ENCODE peak calls at places on chromosome 22, in five cellular contexts. One of them, this sample, is unnamed. For H3K27me3, the result is how much of the 10 kb centered on the place peaks cover.

GRCh38 chr22:24086310-24086709 is 75.2 kb downstream of the CABIN1 start:
- DNase-seq in hepatocyte: no peak
- DNase-seq in heart left ventricle: no peak
- DNase-seq in tibial nerve: no peak
- DNase-seq in endothelial cell of umbilical vein: no peak
- DNase-seq in this sample: no peak

GRCh38 chr22:40567626-40568328 is 68.7 kb downstream of the MRTFA start:
- DNase-seq in tibial nerve: no peak
- DNase-seq in hepatocyte: no peak
- DNase-seq in endothelial cell of umbilical vein: no peak
- DNase-seq in heart left ventricle: no peak
- DNase-seq in this sample: no peak

GRCh38 chr22:28172948-28173360 is 253.9 kb upstream of the PITPNB start:
- DNase-seq in endothelial cell of umbilical vein: peak
- DNase-seq in hepatocyte: peak
- DNase-seq in heart left ventricle: no peak
- DNase-seq in tibial nerve: no peak
- DNase-seq in this sample: no peak

GRCh38 chr22:44691796-44692661 is 10.0 kb upstream of the PRR5 start:
- DNase-seq in heart left ventricle: no peak
- DNase-seq in hepatocyte: no peak
- DNase-seq in endothelial cell of umbilical vein: no peak
- DNase-seq in tibial nerve: no peak
- DNase-seq in this sample: no peak

GRCh38 chr22:33658775-33659174 is 261.5 kb downstream of the LARGE1 start:
- DNase-seq in heart left ventricle: peak
- DNase-seq in hepatocyte: peak
- DNase-seq in endothelial cell of umbilical vein: no peak
- DNase-seq in tibial nerve: no peak
- DNase-seq in this sample: peak

GRCh38 chr22:41848468-41848867 is 15.6 kb downstream of the SREBF2 start:
- DNase-seq in hepatocyte: peak
- DNase-seq in endothelial cell of umbilical vein: no peak
- DNase-seq in tibial nerve: peak
- DNase-seq in heart left ventricle: peak
- DNase-seq in this sample: no peak

GRCh38 chr22:38451404-38451803 is 3.6 kb downstream of the KCNJ4 start:
- DNase-seq in endothelial cell of umbilical vein: no peak
- DNase-seq in heart left ventricle: no peak
- DNase-seq in hepatocyte: no peak
- DNase-seq in tibial nerve: no peak
- DNase-seq in this sample: no peak

GRCh38 chr22:23820748-23821211 is 18.0 kb downstream of the DERL3 start:
- DNase-seq in tibial nerve: no peak
- DNase-seq in endothelial cell of umbilical vein: no peak
- DNase-seq in heart left ventricle: no peak
- DNase-seq in hepatocyte: no peak
- DNase-seq in this sample: no peak

GRCh38 chr22:36871669-36872081 is 10.9 kb downstream of the NCF4 start:
- DNase-seq in heart left ventricle: no peak
- DNase-seq in tibial nerve: no peak
- DNase-seq in endothelial cell of umbilical vein: no peak
- DNase-seq in hepatocyte: peak
- DNase-seq in this sample: no peak

GRCh38 chr22:25081409-25081824 is 118.2 kb upstream of the CRYBB3 start:
- DNase-seq in heart left ventricle: no peak
- DNase-seq in endothelial cell of umbilical vein: peak
- DNase-seq in hepatocyte: peak
- DNase-seq in tibial nerve: no peak
- DNase-seq in this sample: no peak

GRCh38 chr22:42365337-42365865 is 66.8 kb downstream of the NFAM1 start:
- DNase-seq in endothelial cell of umbilical vein: no peak
- DNase-seq in hepatocyte: peak
- DNase-seq in heart left ventricle: no peak
- DNase-seq in tibial nerve: no peak
- DNase-seq in this sample: no peak

GRCh38 chr22:37496651-37497599 is 10.7 kb upstream of the MFNG start:
- DNase-seq in heart left ventricle: no peak
- DNase-seq in hepatocyte: no peak
- DNase-seq in tibial nerve: no peak
- DNase-seq in endothelial cell of umbilical vein: peak
- DNase-seq in this sample: peak

GRCh38 chr22:43750751-43751150 is 61.4 kb downstream of the EFCAB6 start:
- DNase-seq in endothelial cell of umbilical vein: no peak
- DNase-seq in tibial nerve: no peak
- DNase-seq in hepatocyte: no peak
- DNase-seq in heart left ventricle: no peak
- DNase-seq in this sample: no peak

GRCh38 chr22:29041408-29041807 is 20.2 kb downstream of the C22orf31 start:
- DNase-seq in endothelial cell of umbilical vein: peak
- DNase-seq in heart left ventricle: no peak
- DNase-seq in tibial nerve: no peak
- DNase-seq in hepatocyte: no peak
- DNase-seq in this sample: peak

GRCh38 chr22:29128891-29129643 is 56.2 kb downstream of the KREMEN1 start:
- DNase-seq in tibial nerve: no peak
- DNase-seq in endothelial cell of umbilical vein: no peak
- DNase-seq in heart left ventricle: no peak
- DNase-seq in hepatocyte: no peak
- DNase-seq in this sample: no peak

GRCh38 chr22:24503137-24503850 is 8.2 kb downstream of the UPB1 start:
- DNase-seq in tibial nerve: no peak
- DNase-seq in hepatocyte: peak
- DNase-seq in heart left ventricle: peak
- DNase-seq in endothelial cell of umbilical vein: peak
- DNase-seq in this sample: peak

GRCh38 chr22:40247976-40248375 is 70.3 kb downstream of the TNRC6B start:
- DNase-seq in endothelial cell of umbilical vein: no peak
- DNase-seq in hepatocyte: no peak
- DNase-seq in tibial nerve: no peak
- DNase-seq in heart left ventricle: no peak
- DNase-seq in this sample: no peak

GRCh38 chr22:40721266-40721665 is 42.0 kb downstream of the MCHR1 start:
- DNase-seq in hepatocyte: peak
- DNase-seq in tibial nerve: no peak
- DNase-seq in heart left ventricle: no peak
- DNase-seq in endothelial cell of umbilical vein: no peak
- DNase-seq in this sample: no peak

GRCh38 chr22:50329236-50329635 is 2.4 kb upstream of the DENND6B start:
- DNase-seq in heart left ventricle: peak
- DNase-seq in hepatocyte: no peak
- DNase-seq in endothelial cell of umbilical vein: no peak
- DNase-seq in tibial nerve: no peak
- DNase-seq in this sample: peak

GRCh38 chr22:40441761-40442364 is 71.5 kb downstream of the SGSM3 start:
- DNase-seq in heart left ventricle: no peak
- DNase-seq in tibial nerve: no peak
- DNase-seq in endothelial cell of umbilical vein: no peak
- DNase-seq in hepatocyte: no peak
- DNase-seq in this sample: peak

GRCh38 chr22:49601614-49602321 is 225.9 kb downstream of the BRD1 start:
- DNase-seq in hepatocyte: no peak
- DNase-seq in tibial nerve: no peak
- DNase-seq in endothelial cell of umbilical vein: no peak
- DNase-seq in heart left ventricle: no peak
- DNase-seq in this sample: no peak

GRCh38 chr22:42281284-42281683 is 10.8 kb upstream of the TCF20 start:
- DNase-seq in endothelial cell of umbilical vein: no peak
- DNase-seq in heart left ventricle: no peak
- DNase-seq in hepatocyte: no peak
- DNase-seq in tibial nerve: no peak
- DNase-seq in this sample: no peak

GRCh38 chr22:24247564-24248344 is 2.9 kb upstream of the GGT5 start:
- DNase-seq in hepatocyte: peak
- DNase-seq in heart left ventricle: peak
- DNase-seq in tibial nerve: peak
- DNase-seq in endothelial cell of umbilical vein: peak
- DNase-seq in this sample: peak

GRCh38 chr22:39839917-39840510 is 53.5 kb downstream of the ENTHD1 start:
- DNase-seq in tibial nerve: no peak
- DNase-seq in hepatocyte: no peak
- DNase-seq in heart left ventricle: no peak
- DNase-seq in endothelial cell of umbilical vein: no peak
- DNase-seq in this sample: no peak

GRCh38 chr22:39383841-39384625 is 15.5 kb upstream of the TAB1 start:
- DNase-seq in tibial nerve: no peak
- DNase-seq in endothelial cell of umbilical vein: no peak
- DNase-seq in hepatocyte: no peak
- DNase-seq in heart left ventricle: no peak
- DNase-seq in this sample: no peak

GRCh38 chr22:29481265-29482000 is 1.4 kb downstream of the NEFH start:
- DNase-seq in hepatocyte: peak
- DNase-seq in heart left ventricle: no peak
- DNase-seq in tibial nerve: no peak
- DNase-seq in endothelial cell of umbilical vein: no peak
- DNase-seq in this sample: peak

GRCh38 chr22:23696326-23696851 is 5.6 kb downstream of the RGL4 start:
- DNase-seq in hepatocyte: no peak
- DNase-seq in endothelial cell of umbilical vein: no peak
- DNase-seq in tibial nerve: no peak
- DNase-seq in heart left ventricle: no peak
- DNase-seq in this sample: no peak

GRCh38 chr22:24471570-24471969 is 23.6 kb upstream of the UPB1 start:
- DNase-seq in heart left ventricle: peak
- DNase-seq in hepatocyte: no peak
- DNase-seq in tibial nerve: peak
- DNase-seq in endothelial cell of umbilical vein: peak
- DNase-seq in this sample: peak

GRCh38 chr22:38141574-38141973 is 31.1 kb upstream of the BAIAP2L2 start:
- DNase-seq in heart left ventricle: no peak
- DNase-seq in endothelial cell of umbilical vein: no peak
- DNase-seq in tibial nerve: no peak
- DNase-seq in hepatocyte: no peak
- DNase-seq in this sample: no peak

GRCh38 chr22:46593211-46593676 is 26.9 kb upstream of the GRAMD4 start:
- DNase-seq in hepatocyte: no peak
- DNase-seq in heart left ventricle: no peak
- DNase-seq in tibial nerve: no peak
- DNase-seq in endothelial cell of umbilical vein: no peak
- DNase-seq in this sample: no peak
- H3K27ac ChIP-seq in hepatocyte: no peak
- H3K27ac ChIP-seq in heart left ventricle: peak
- H3K27ac ChIP-seq in tibial nerve: peak
- H3K27ac ChIP-seq in endothelial cell of umbilical vein: no peak
- H3K27ac ChIP-seq in this sample: no peak

GRCh38 chr22:20137113-20137512 is 5.5 kb downstream of the ZDHHC8 start:
- DNase-seq in heart left ventricle: no peak
- DNase-seq in tibial nerve: no peak
- DNase-seq in endothelial cell of umbilical vein: no peak
- DNase-seq in hepatocyte: no peak
- DNase-seq in this sample: no peak

GRCh38 chr22:20138868-20139267 is 7.3 kb downstream of the ZDHHC8 start:
- DNase-seq in heart left ventricle: no peak
- DNase-seq in tibial nerve: no peak
- DNase-seq in hepatocyte: no peak
- DNase-seq in endothelial cell of umbilical vein: no peak
- DNase-seq in this sample: no peak

GRCh38 chr22:20139391-20140106 is 7.9 kb downstream of the ZDHHC8 start:
- DNase-seq in endothelial cell of umbilical vein: no peak
- DNase-seq in tibial nerve: no peak
- DNase-seq in heart left ventricle: no peak
- DNase-seq in hepatocyte: no peak
- DNase-seq in this sample: no peak

GRCh38 chr22:20137671-20138416 is 6.2 kb downstream of the ZDHHC8 start:
- DNase-seq in tibial nerve: no peak
- DNase-seq in hepatocyte: no peak
- DNase-seq in endothelial cell of umbilical vein: no peak
- DNase-seq in heart left ventricle: peak
- DNase-seq in this sample: peak

DNA sequence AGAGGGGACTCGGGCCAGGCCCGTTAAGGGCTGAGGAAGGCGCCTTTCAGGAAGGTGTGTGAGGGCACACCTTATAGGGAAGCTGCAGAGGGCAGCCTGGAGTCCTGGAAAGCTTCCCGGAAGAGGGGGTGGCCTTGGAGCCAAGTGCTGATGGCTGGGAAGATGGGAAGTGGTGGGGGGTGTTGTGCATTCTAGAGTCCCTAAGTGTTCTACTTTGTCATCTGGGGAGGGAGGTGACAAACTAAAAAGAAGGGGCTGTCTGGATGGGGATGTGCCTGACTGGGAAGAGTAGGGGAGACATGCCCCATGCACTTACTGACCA is 6.8 kb downstream of the ZDHHC8 start:
- DNase-seq in heart left ventricle: no peak
- DNase-seq in hepatocyte: no peak
- DNase-seq in tibial nerve: no peak
- DNase-seq in endothelial cell of umbilical vein: no peak
- DNase-seq in this sample: no peak
- H3K27me3 ChIP-seq in heart left ventricle: under half
- H3K27me3 ChIP-seq in hepatocyte: under half
- H3K27me3 ChIP-seq in tibial nerve: under half
- H3K27me3 ChIP-seq in endothelial cell of umbilical vein: under half
- H3K27me3 ChIP-seq in this sample: under half

GRCh38 chr22:17953147-17953546 is 71.2 kb downstream of the MICAL3 start:
- DNase-seq in hepatocyte: no peak
- DNase-seq in tibial nerve: no peak
- DNase-seq in endothelial cell of umbilical vein: no peak
- DNase-seq in heart left ventricle: no peak
- DNase-seq in this sample: no peak

GRCh38 chr22:17954200-17954859 is 70.0 kb downstream of the MICAL3 start:
- DNase-seq in hepatocyte: no peak
- DNase-seq in endothelial cell of umbilical vein: no peak
- DNase-seq in tibial nerve: no peak
- DNase-seq in heart left ventricle: no peak
- DNase-seq in this sample: no peak

GRCh38 chr22:17949926-17950473 is 74.4 kb downstream of the MICAL3 start:
- DNase-seq in hepatocyte: no peak
- DNase-seq in heart left ventricle: no peak
- DNase-seq in tibial nerve: no peak
- DNase-seq in endothelial cell of umbilical vein: no peak
- DNase-seq in this sample: no peak

GRCh38 chr22:17951315-17951714 is 73.0 kb downstream of the MICAL3 start:
- DNase-seq in heart left ventricle: no peak
- DNase-seq in hepatocyte: no peak
- DNase-seq in tibial nerve: no peak
- DNase-seq in endothelial cell of umbilical vein: peak
- DNase-seq in this sample: peak

DNA sequence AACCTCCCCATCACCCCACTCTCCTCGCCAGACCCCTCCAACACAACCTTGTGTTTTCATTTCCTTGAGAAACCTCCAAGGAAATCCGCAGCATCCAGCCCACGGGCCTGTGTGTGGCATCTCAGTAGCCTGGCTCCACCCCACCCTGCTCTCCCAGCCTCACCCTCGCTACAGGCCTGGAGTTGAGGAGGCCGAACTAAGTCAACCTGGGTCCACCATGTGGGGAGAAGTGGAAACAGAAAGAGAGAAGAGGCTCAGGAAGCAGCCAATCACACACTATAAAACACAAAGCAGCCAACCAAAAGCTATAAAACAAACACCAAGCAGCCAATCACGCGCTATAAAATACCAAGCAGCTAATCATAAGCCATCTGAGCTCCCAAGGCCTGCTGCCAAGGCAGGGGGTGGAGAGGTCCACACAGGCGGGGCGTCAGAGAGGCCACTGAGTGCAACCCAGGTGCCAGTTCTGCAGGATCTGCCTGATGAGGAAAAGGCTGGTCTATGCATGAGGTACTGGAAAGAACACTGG is 72.0 kb downstream of the MICAL3 start:
- DNase-seq in endothelial cell of umbilical vein: no peak
- DNase-seq in hepatocyte: no peak
- DNase-seq in tibial nerve: no peak
- DNase-seq in heart left ventricle: no peak
- DNase-seq in this sample: no peak
- H3K27ac ChIP-seq in endothelial cell of umbilical vein: no peak
- H3K27ac ChIP-seq in hepatocyte: no peak
- H3K27ac ChIP-seq in tibial nerve: peak
- H3K27ac ChIP-seq in heart left ventricle: peak
- H3K27ac ChIP-seq in this sample: peak

GRCh38 chr22:22616636-22617035 is 27.8 kb upstream of the GGTLC2 start:
- DNase-seq in heart left ventricle: no peak
- DNase-seq in hepatocyte: peak
- DNase-seq in endothelial cell of umbilical vein: no peak
- DNase-seq in tibial nerve: no peak
- DNase-seq in this sample: no peak
- H3K27me3 ChIP-seq in heart left ventricle: under half
- H3K27me3 ChIP-seq in hepatocyte: under half
- H3K27me3 ChIP-seq in endothelial cell of umbilical vein: under half
- H3K27me3 ChIP-seq in tibial nerve: under half
- H3K27me3 ChIP-seq in this sample: under half